ENCODE peak calls at places on chromosomes 7 and 10, in seven cellular contexts. J, T, A, I, R, F and U are unnamed samples.

GRCh38 chr7:145868935-145869334 is 247.7 kb upstream of the CNTNAP2 start:
- DNase-seq in J (no peak), T (no peak), A (no peak), I (no peak), R (no peak), F (no peak), U (no peak)

GRCh38 chr7:32524631-32525030 is 29.3 kb downstream of the AVL9 start:
- DNase-seq in J (no peak), T (no peak), A (no peak), I (no peak), R (no peak), F (no peak), U (no peak)

GRCh38 chr7:107742678-107743566 is 1.0 kb upstream of the CBLL1 start:
- DNase-seq in J (no peak), T (peak; percentile 70), A (peak; percentile 1), I (peak; percentile 67), R (no peak), F (peak; percentile 80), U (no peak)

GRCh38 chr7:14598978-14599377 is 303.6 kb downstream of the DGKB start:
- DNase-seq in J (no peak), T (no peak), A (no peak), I (no peak), R (no peak), F (no peak), U (no peak)

GRCh38 chr10:109963439-109963838 is 40.1 kb upstream of the XPNPEP1 start:
- DNase-seq in J (no peak), T (no peak), A (peak; percentile 58), I (no peak), R (no peak), F (no peak), U (no peak)

GRCh38 chr7:66250711-66251110 is 45.6 kb downstream of the TPST1 start:
- DNase-seq in J (no peak), T (no peak), A (no peak), I (no peak), R (no peak), F (no peak), U (no peak)

GRCh38 chr10:26438534-26439269 is 561 bp downstream of the APBB1IP start:
- DNase-seq in J (peak; percentile 46), T (peak; percentile 41), A (no peak), I (peak; percentile 34), R (peak; percentile 28), F (peak; percentile 35), U (no peak)

GRCh38 chr10:44660271-44660670 is 250.9 kb upstream of the TMEM72 start:
- DNase-seq in J (no peak), T (no peak), A (no peak), I (no peak), R (no peak), F (no peak), U (no peak)

GRCh38 chr10:98349508-98349922 is 65.5 kb downstream of the PYROXD2 start:
- DNase-seq in J (no peak), T (no peak), A (peak; percentile 99), I (peak; percentile 34), R (peak; percentile 61), F (no peak), U (no peak)

GRCh38 chr10:100651916-100652315 is 93.5 kb upstream of the PAX2 start:
- DNase-seq in J (no peak), T (no peak), A (no peak), I (no peak), R (no peak), F (no peak), U (no peak)

GRCh38 chr10:65861249-65861648 is 1064.6 kb upstream of the LRRTM3 start:
- DNase-seq in J (no peak), T (no peak), A (no peak), I (no peak), R (no peak), F (no peak), U (no peak)

GRCh38 chr7:25311346-25311745 is 83.1 kb upstream of the NPVF start:
- DNase-seq in J (no peak), T (no peak), A (no peak), I (no peak), R (no peak), F (no peak), U (no peak)

GRCh38 chr7:112205348-112206237 is 606 bp downstream of the DOCK4 start:
- DNase-seq in J (peak; percentile 31), T (peak; percentile 75), A (no peak), I (peak; percentile 60), R (peak; percentile 51), F (peak; percentile 83), U (peak; percentile 41)

GRCh38 chr7:107025449-107026103 is 18.9 kb upstream of the PRKAR2B start:
- DNase-seq in J (no peak), T (no peak), A (no peak), I (no peak), R (no peak), F (no peak), U (no peak)

GRCh38 chr10:85917601-85918000 is 449.0 kb downstream of the GRID1 start:
- DNase-seq in J (no peak), T (no peak), A (no peak), I (no peak), R (no peak), F (no peak), U (no peak)

GRCh38 chr7:1101580-1102431 is 13.9 kb downstream of the GPER1 start:
- DNase-seq in J (no peak), T (no peak), A (no peak), I (no peak), R (peak; percentile 44), F (no peak), U (no peak)

GRCh38 chr10:69845574-69846251 is 44.0 kb downstream of the COL13A1 start:
- DNase-seq in J (no peak), T (no peak), A (no peak), I (peak; percentile 66), R (peak; percentile 70), F (no peak), U (no peak)

GRCh38 chr7:143505845-143506244 is 28.2 kb downstream of the TAS2R41 start:
- DNase-seq in J (no peak), T (no peak), A (no peak), I (no peak), R (no peak), F (no peak), U (no peak)

GRCh38 chr7:80666376-80666775 is 27.9 kb downstream of the CD36 start:
- DNase-seq in J (no peak), T (no peak), A (no peak), I (no peak), R (no peak), F (no peak), U (no peak)

GRCh38 chr7:66050990-66051424 is 24.6 kb upstream of the ASL start:
- DNase-seq in J (no peak), T (no peak), A (peak; percentile 81), I (no peak), R (peak; percentile 77), F (no peak), U (no peak)

GRCh38 chr7:82700739-82701138 is 257.2 kb upstream of the CACNA2D1 start:
- DNase-seq in J (no peak), T (no peak), A (no peak), I (peak; percentile 20), R (no peak), F (no peak), U (no peak)

GRCh38 chr10:12482586-12482985 is 133.2 kb downstream of the CAMK1D start:
- DNase-seq in J (no peak), T (no peak), A (no peak), I (no peak), R (no peak), F (peak; percentile 34), U (no peak)

GRCh38 chr10:12483996-12484944 is 134.9 kb downstream of the CAMK1D start:
- DNase-seq in J (no peak), T (no peak), A (no peak), I (peak; percentile 78), R (no peak), F (no peak), U (peak; percentile 43)

GRCh38 chr10:12481956-12482355 is 132.6 kb downstream of the CAMK1D start:
- DNase-seq in J (no peak), T (no peak), A (no peak), I (no peak), R (no peak), F (peak; percentile 63), U (peak; percentile 77)

GRCh38 chr10:12487366-12487765 is 138.0 kb downstream of the CAMK1D start:
- DNase-seq in J (no peak), T (no peak), A (no peak), I (no peak), R (no peak), F (no peak), U (no peak)

GRCh38 chr10:12484945-12485805 is 135.8 kb downstream of the CAMK1D start:
- DNase-seq in J (no peak), T (no peak), A (no peak), I (peak; percentile 47), R (peak; percentile 64), F (no peak), U (no peak)
- TF ChIP-seq CTCF in J (no peak), T (no peak), A (no peak), I (peak; percentile 15), R (no peak), F (no peak), U (no peak)

DNA sequence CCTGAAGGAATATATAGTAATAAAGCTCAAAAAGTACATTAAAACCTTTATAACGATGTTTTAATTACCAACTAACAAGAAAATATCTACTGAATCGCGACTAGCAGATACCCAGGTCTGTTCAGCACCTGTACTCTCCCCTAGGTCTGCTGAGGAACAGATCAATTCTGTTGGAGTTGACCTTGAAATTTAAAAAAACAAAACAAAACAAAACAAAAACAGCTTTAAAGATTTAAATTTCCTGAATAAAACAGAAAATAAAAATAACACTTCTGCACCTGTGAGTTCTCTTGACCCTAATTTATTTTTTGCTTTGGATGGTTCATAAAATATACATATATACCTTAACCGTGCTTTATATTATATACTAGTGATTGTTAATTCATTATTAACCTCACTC is 24.6 kb downstream of the DIP2C start:
- DNase-seq in J (no peak), T (no peak), A (no peak), I (no peak), R (no peak), F (no peak), U (no peak)
- TF ChIP-seq CTCF in J (no peak), T (no peak), A (no peak), I (no peak), R (no peak), F (no peak), U (no peak)

GRCh38 chr7:105874055-105874454 is 2.3 kb downstream of the ATXN7L1 start:
- DNase-seq in J (no peak), T (no peak), A (no peak), I (no peak), R (no peak), F (no peak), U (no peak)

GRCh38 chr7:105876964-105877601 is 684 bp upstream of the ATXN7L1 start:
- DNase-seq in J (no peak), T (peak; percentile 61), A (no peak), I (peak; percentile 80), R (peak; percentile 56), F (peak; percentile 81), U (no peak)

GRCh38 chr7:105875505-105875904 is 894 bp downstream of the ATXN7L1 start:
- DNase-seq in J (no peak), T (no peak), A (no peak), I (no peak), R (no peak), F (no peak), U (no peak)

GRCh38 chr7:105877736-105878135 is 1.3 kb upstream of the ATXN7L1 start:
- DNase-seq in J (no peak), T (no peak), A (no peak), I (no peak), R (no peak), F (no peak), U (no peak)

GRCh38 chr7:105876091-105876963 is at the start of gene ATXN7L1:
- DNase-seq in J (peak; percentile 90), T (peak; percentile 96), A (peak; percentile 93), I (peak; percentile 97), R (peak; percentile 97), F (peak; percentile 98), U (peak; percentile 66)
- TF ChIP-seq CTCF in J (peak; percentile 32), T (peak; percentile 48), A (no peak), I (no peak), R (peak; percentile 42), F (peak; percentile 49), U (peak; percentile 36)

GRCh38 chr10:7301039-7301768 is 109.6 kb downstream of the SFMBT2 start:
- DNase-seq in J (no peak), T (no peak), A (no peak), I (no peak), R (no peak), F (peak; percentile 47), U (no peak)
- TF ChIP-seq CTCF in J (no peak), T (no peak), A (no peak), I (no peak), R (no peak), F (peak; percentile 54), U (no peak)